ENCODE peak calls at places on chromosomes 1 and 21, in nine cellular contexts. F is psoas muscle, R is A673, N is heart left ventricle, Q is mammary epithelial cell, Y is left ventricle myocardium inferior, V is PC-9, J is fibroblast of lung, B is cardiac muscle cell. Z is an unnamed sample.

GRCh38 chr1:59360729-59361128 is 63.8 kb downstream of the FGGY start:
- DNase-seq in F (no peak), R (no peak), N (no peak), Q (no peak), Y (no peak), V (no peak), J (no peak), B (no peak), Z (no peak)

GRCh38 chr1:37930246-37931142 is 16.4 kb downstream of the INPP5B start:
- DNase-seq in F (no peak), R (no peak), N (peak; percentile 41), Q (peak; percentile 27), Y (peak; percentile 34), V (peak; percentile 58), J (peak; percentile 12), B (peak; percentile 63), Z (no peak)

GRCh38 chr1:27952147-27952546 is 7.6 kb upstream of the XKR8 start:
- DNase-seq in F (no peak), R (no peak), N (no peak), Q (no peak), Y (no peak), V (no peak), J (no peak), B (no peak), Z (no peak)

GRCh38 chr1:233627376-233627775 is 13.5 kb downstream of the KCNK1 start:
- DNase-seq in F (no peak), R (no peak), N (no peak), Q (peak; percentile 22), Y (no peak), V (no peak), J (no peak), B (no peak), Z (no peak)

GRCh38 chr1:147389532-147390184 is 147.2 kb downstream of the CHD1L start:
- DNase-seq in F (no peak), R (peak; percentile 61), N (no peak), Q (peak; percentile 35), Y (no peak), V (peak; percentile 5), J (peak; percentile 31), B (peak; percentile 59), Z (no peak)

GRCh38 chr1:85656256-85656655 is 52.0 kb downstream of the ZNHIT6 start:
- DNase-seq in F (no peak), R (no peak), N (no peak), Q (no peak), Y (no peak), V (no peak), J (peak; percentile 2), B (no peak), Z (no peak)

GRCh38 chr1:57835620-57836019 is 411.8 kb upstream of the DAB1 start:
- DNase-seq in F (no peak), R (peak; percentile 25), N (no peak), Q (peak; percentile 35), Y (no peak), V (no peak), J (peak; percentile 41), B (no peak), Z (no peak)

GRCh38 chr1:157198619-157199420 is 60.6 kb upstream of the ETV3 start:
- DNase-seq in F (no peak), R (no peak), N (no peak), Q (peak; percentile 72), Y (no peak), V (no peak), J (no peak), B (no peak), Z (no peak)

GRCh38 chr21:43665879-43666278 is 6.5 kb downstream of the RRP1B start:
- DNase-seq in F (no peak), R (no peak), N (no peak), Q (no peak), Y (no peak), V (no peak), J (no peak), B (no peak), Z (no peak)

GRCh38 chr21:43664358-43664757 is 5.0 kb downstream of the RRP1B start:
- DNase-seq in F (no peak), R (no peak), N (no peak), Q (no peak), Y (no peak), V (no peak), J (no peak), B (no peak), Z (no peak)

GRCh38 chr21:43662286-43662685 is 2.9 kb downstream of the RRP1B start:
- DNase-seq in F (no peak), R (no peak), N (no peak), Q (no peak), Y (no peak), V (no peak), J (no peak), B (no peak), Z (no peak)

GRCh38 chr21:43659136-43660000 is at the start of the genes HSF2BP and RRP1B:
- DNase-seq in F (peak; percentile 88), R (peak; percentile 90), N (peak; percentile 82), Q (peak; percentile 81), Y (peak; percentile 85), V (peak; percentile 73), J (peak; percentile 85), B (peak; percentile 91), Z (no peak)

DNA sequence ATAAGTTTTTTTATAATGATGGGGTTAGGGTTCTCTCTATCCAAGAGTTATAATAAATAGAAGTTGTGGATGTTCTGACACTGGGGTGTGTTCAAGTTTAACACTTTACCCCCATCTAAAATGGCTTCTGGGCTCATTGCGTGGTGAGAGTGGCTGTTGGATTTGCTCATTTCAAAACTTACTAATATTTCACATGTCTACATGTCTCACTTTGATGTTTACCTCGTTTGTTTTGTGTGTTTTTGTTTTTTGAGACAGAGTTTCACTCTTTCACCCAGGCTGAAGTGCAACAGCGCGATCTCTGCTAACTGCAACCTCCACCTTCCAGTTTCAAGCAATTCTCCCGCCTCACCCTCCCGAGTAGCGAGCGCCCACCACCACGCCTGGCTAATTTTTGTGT is 3.7 kb downstream of the RRP1B start:
- DNase-seq in F (no peak), R (no peak), N (no peak), Q (no peak), Y (no peak), V (no peak), J (no peak), B (no peak), Z (no peak)
- H3K4me1 ChIP-seq in F (peaks cover 12% of the 10 kb centered on the region), R (peaks cover 11% of the 10 kb centered on the region), N (peaks cover 31% of the 10 kb centered on the region), Q (peaks cover 17% of the 10 kb centered on the region), Y (peaks cover 44% of the 10 kb centered on the region), V (peaks cover 14% of the 10 kb centered on the region), J (peaks cover 5% of the 10 kb centered on the region), B (peaks cover 7% of the 10 kb centered on the region), Z (peaks cover 20% of the 10 kb centered on the region)

GRCh38 chr1:65066379-65066765 is 81.6 kb upstream of the AK4 start:
- DNase-seq in F (no peak), R (no peak), N (no peak), Q (no peak), Y (no peak), V (no peak), J (no peak), B (no peak), Z (no peak)

GRCh38 chr1:65065535-65066378 is 82.2 kb upstream of the AK4 start:
- DNase-seq in F (peak; percentile 39), R (no peak), N (peak; percentile 50), Q (no peak), Y (peak; percentile 44), V (peak; percentile 23), J (no peak), B (peak; percentile 53), Z (no peak)

GRCh38 chr1:65059930-65060538 is 88.0 kb upstream of the AK4 start:
- DNase-seq in F (no peak), R (peak; percentile 60), N (no peak), Q (peak; percentile 25), Y (no peak), V (no peak), J (peak; percentile 27), B (peak; percentile 11), Z (no peak)

GRCh38 chr1:65062339-65062738 is 85.7 kb upstream of the AK4 start:
- DNase-seq in F (no peak), R (no peak), N (no peak), Q (no peak), Y (no peak), V (no peak), J (no peak), B (no peak), Z (no peak)

DNA sequence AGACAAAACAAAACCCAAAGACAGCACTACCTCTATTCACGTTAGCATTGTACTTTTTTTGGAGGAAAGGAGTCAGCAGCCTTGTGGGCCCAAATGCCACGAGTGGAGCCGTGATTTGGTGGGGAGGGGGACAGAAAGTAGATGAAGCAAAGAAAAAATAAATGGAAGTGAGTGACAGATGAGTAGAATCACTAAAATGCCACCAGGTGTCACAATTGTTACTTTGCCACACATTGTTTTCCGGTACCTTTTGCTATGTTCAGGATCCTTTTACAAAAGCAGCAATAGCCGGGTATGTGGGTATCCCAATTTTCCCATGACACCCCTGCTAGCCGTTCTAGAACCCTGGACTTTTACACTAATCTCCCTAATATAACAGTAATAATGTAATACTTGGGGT is 85.0 kb upstream of the AK4 start:
- DNase-seq in F (no peak), R (no peak), N (no peak), Q (no peak), Y (no peak), V (no peak), J (no peak), B (no peak), Z (no peak)
- TF ChIP-seq CTCF in F (peak; percentile 12), R (peak; percentile 27), N (no peak), Q (peak; percentile 34), Y (peak; percentile 24), V (peak; percentile 47), J (peak; percentile 4), B (no peak), Z (no peak)

DNA sequence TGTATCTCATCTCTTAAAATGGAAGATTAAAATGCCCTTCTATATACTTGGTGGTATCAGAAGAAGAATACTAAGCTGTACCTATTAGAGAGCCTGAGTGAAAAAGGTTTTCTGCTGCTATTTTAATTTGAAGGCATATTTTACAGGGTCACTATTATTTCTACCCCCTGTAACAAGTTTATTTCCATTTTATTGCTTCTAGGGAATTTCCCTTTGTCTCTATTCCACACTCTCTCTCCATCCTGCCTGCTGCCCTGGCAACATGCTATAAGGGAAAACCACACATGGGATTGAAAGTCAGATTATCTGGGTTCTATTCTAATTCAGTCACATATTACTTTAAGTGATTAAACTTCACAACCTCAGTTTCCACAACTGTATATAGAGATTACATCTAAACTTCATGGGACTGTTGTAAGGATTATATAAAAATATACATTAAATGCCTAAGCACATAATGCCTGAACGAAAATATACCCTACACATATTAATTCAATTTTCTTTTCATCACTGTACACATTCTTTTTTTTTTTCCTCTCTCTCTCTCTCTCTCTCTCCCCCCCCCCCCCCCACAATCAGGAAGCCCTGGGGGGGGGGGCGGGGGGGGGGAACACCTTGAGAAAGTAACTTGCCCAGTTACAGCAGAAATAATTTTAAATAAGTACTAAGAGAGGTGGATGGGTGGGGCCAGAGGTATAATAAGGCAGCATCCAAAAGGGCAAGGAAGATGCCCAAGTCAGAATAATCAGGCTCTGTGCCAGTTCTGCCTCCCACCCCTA is 51.5 kb downstream of the LUZP1 start:
- DNase-seq in F (no peak), R (no peak), N (no peak), Q (no peak), Y (no peak), V (no peak), J (no peak), B (no peak), Z (no peak)
- H3K4me1 ChIP-seq in F (peaks cover 3% of the 10 kb centered on the region), R (peaks cover 22% of the 10 kb centered on the region), N (peaks cover 78% of the 10 kb centered on the region), Q (peaks cover 21% of the 10 kb centered on the region), Y (peaks cover 75% of the 10 kb centered on the region), V (peaks cover 7% of the 10 kb centered on the region), J (peaks cover 6% of the 10 kb centered on the region), B (peaks cover 22% of the 10 kb centered on the region), Z (peaks cover 37% of the 10 kb centered on the region)

DNA sequence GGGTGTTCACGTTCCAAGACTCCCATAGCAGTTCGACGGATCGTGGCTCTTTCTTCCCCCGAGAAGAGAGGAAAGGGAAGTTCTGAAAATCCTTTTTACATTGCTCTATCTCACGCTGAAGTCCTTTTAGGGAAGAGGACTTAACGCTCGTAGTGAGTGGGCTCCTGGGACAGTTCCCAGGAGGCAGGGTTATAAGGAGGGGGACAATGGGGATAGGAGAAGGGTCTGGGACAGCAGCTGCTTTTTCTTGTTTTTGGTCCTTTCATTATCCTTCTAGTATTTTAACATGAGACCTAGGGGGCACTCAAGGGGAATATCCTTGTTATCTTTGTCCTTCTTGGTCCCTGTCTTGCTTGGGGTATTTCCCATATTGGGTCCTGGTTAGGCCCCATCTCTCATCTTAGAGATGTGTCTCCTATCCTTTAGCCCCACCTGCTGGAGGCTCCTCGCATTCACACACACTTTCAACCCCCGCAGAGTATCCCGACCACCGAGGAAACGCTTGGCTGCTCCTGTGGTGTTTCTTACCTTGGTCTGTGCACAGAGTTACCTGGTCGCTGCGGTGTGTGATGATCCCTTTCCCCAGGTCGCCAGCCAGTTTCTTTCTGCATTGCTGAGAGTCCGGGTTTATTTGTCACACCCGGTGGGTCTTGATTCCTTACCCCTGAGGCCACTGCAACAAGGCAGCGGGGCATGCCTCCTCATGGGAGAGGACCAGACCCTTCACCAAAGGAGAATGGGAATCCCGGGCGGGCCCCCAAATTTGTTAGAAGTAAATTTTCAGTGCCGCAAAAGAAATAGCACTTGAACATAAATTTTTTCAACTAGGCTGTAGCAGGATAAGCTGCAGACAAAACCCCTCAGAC is 29.7 kb downstream of the SCCPDH start:
- DNase-seq in F (peak; percentile 55), R (peak; percentile 74), N (peak; percentile 49), Q (peak; percentile 34), Y (peak; percentile 44), V (peak; percentile 54), J (peak; percentile 38), B (peak; percentile 61), Z (no peak)
- TF ChIP-seq CTCF in F (peak; percentile 69), R (peak; percentile 81), N (peak; percentile 62), Q (peak; percentile 90), Y (peak; percentile 84), V (peak; percentile 82), J (peak; percentile 76), B (peak; percentile 81), Z (peak; percentile 68)